ENCODE peak calls at places on chromosomes 2 and 18, in nine cellular contexts. C, Z, W, P, K, B, S, D and E are unnamed samples. For H3K4me1, H3K27me3 and H3K36me3, the result is how much of the 10 kb centered on the place peaks cover.

GRCh38 chr2:213316001-213316735 is 31.9 kb downstream of the SPAG16 start:
- DNase-seq in K (no peak), W (peak), Z (no peak), D (no peak), S (no peak), B (no peak), C (no peak), P (no peak), E (no peak)

GRCh38 chr2:158034198-158034831 is 67.4 kb upstream of the UPP2 start:
- DNase-seq in P (no peak), Z (no peak), B (no peak), K (peak), D (no peak), W (peak), C (no peak), S (peak), E (peak)

GRCh38 chr18:47265197-47265596 is 13.7 kb upstream of the SKOR2 start:
- DNase-seq in Z (no peak), P (no peak), W (peak), C (no peak), S (peak), K (no peak), B (no peak), D (no peak), E (no peak)

GRCh38 chr18:71194438-71194837 is 905.6 kb downstream of the SOCS6 start:
- DNase-seq in K (no peak), Z (no peak), P (no peak), B (no peak), C (no peak), W (no peak), D (no peak), S (no peak), E (no peak)

GRCh38 chr18:38301621-38302020 is 736.0 kb upstream of the CELF4 start:
- DNase-seq in P (no peak), B (no peak), K (no peak), D (no peak), W (no peak), C (no peak), Z (no peak), S (no peak), E (no peak)

GRCh38 chr2:131055169-131056065 is 37.8 kb downstream of the FAM168B start:
- DNase-seq in D (no peak), K (no peak), C (no peak), S (peak), P (peak), W (peak), B (no peak), Z (peak), E (no peak)

GRCh38 chr2:212901604-212902275 is 249.7 kb downstream of the IKZF2 start:
- DNase-seq in P (no peak), B (no peak), C (no peak), Z (no peak), D (no peak), K (no peak), W (no peak), S (no peak), E (no peak)

GRCh38 chr2:36489296-36489695 is 108.7 kb downstream of the FEZ2 start:
- DNase-seq in S (peak), P (no peak), D (no peak), K (peak), W (peak), B (no peak), C (no peak), Z (peak), E (no peak)

GRCh38 chr2:201118121-201118956 is 2.4 kb downstream of the CFLAR start:
- DNase-seq in Z (peak), W (peak), K (peak), P (peak), C (peak), S (peak), D (peak), B (peak), E (peak)

GRCh38 chr2:10830203-10830602 is 17.6 kb upstream of the PDIA6 start:
- DNase-seq in P (no peak), K (no peak), W (no peak), C (no peak), S (no peak), D (no peak), Z (no peak), B (peak), E (no peak)

GRCh38 chr2:195151711-195152110 is 505.3 kb upstream of the SLC39A10 start:
- DNase-seq in K (no peak), S (no peak), C (no peak), Z (no peak), P (no peak), B (no peak), W (no peak), D (no peak), E (no peak)

GRCh38 chr18:36814994-36815393 is 13.8 kb downstream of the TPGS2 start:
- DNase-seq in B (no peak), S (no peak), Z (no peak), D (no peak), C (no peak), K (no peak), P (no peak), W (no peak), E (peak)

GRCh38 chr2:118431188-118431562 is 342.9 kb downstream of the INSIG2 start:
- DNase-seq in K (no peak), D (no peak), S (no peak), C (no peak), W (no peak), P (no peak), Z (no peak), B (no peak), E (no peak)

GRCh38 chr2:12502759-12503158 is 214.0 kb upstream of the TRIB2 start:
- DNase-seq in Z (no peak), D (no peak), C (no peak), S (no peak), W (peak), K (no peak), B (no peak), P (no peak), E (no peak)

GRCh38 chr2:161113693-161114417 is 46.4 kb upstream of the TANK start:
- DNase-seq in D (no peak), C (no peak), K (no peak), S (no peak), W (no peak), B (no peak), Z (no peak), P (no peak), E (no peak)

GRCh38 chr18:46460754-46461153 is 196.3 kb downstream of the LOXHD1 start:
- DNase-seq in D (no peak), S (no peak), W (no peak), K (no peak), Z (no peak), C (no peak), P (no peak), B (peak), E (no peak)

GRCh38 chr2:45654250-45654649 is 2.8 kb downstream of the PRKCE start:
- DNase-seq in Z (no peak), P (no peak), W (no peak), C (no peak), D (no peak), B (no peak), S (no peak), K (no peak), E (no peak)

GRCh38 chr2:200733713-200734198 is 78.0 kb upstream of the BZW1 start:
- DNase-seq in W (no peak), P (no peak), D (no peak), S (no peak), C (no peak), Z (no peak), B (no peak), K (no peak), E (no peak)

GRCh38 chr2:2743164-2743571 is 412.1 kb upstream of the MYT1L start:
- DNase-seq in Z (peak), B (peak), C (peak), S (no peak), W (peak), K (peak), D (peak), P (no peak), E (no peak)

GRCh38 chr2:1518501-1518821 is 105.2 kb downstream of the TPO start:
- DNase-seq in C (no peak), S (no peak), P (no peak), K (no peak), B (no peak), W (no peak), D (no peak), Z (no peak), E (no peak)

GRCh38 chr18:13603304-13604019 is 122.9 kb downstream of the FAM210A start:
- DNase-seq in P (no peak), C (no peak), D (no peak), K (no peak), W (no peak), B (peak), S (no peak), Z (no peak), E (no peak)

GRCh38 chr2:213087040-213087439 is 64.4 kb downstream of the IKZF2 start:
- DNase-seq in Z (no peak), S (no peak), W (no peak), C (no peak), P (no peak), K (no peak), D (no peak), B (no peak), E (no peak)

GRCh38 chr2:10864888-10865551 is 46.7 kb upstream of the KCNF1 start:
- DNase-seq in K (no peak), W (no peak), Z (no peak), B (no peak), C (no peak), D (no peak), S (no peak), P (no peak), E (no peak)

GRCh38 chr2:40716879-40717278 is 265.0 kb upstream of the SLC8A1 start:
- DNase-seq in Z (peak), P (no peak), D (no peak), C (no peak), S (peak), K (peak), B (no peak), W (peak), E (no peak)

GRCh38 chr2:37623971-37624897 is 47.2 kb downstream of the CDC42EP3 start:
- DNase-seq in P (no peak), C (no peak), B (no peak), Z (peak), S (peak), W (peak), K (no peak), D (no peak), E (no peak)

GRCh38 chr2:206521612-206522011 is 78.3 kb downstream of the ADAM23 start:
- DNase-seq in D (no peak), B (no peak), K (no peak), P (no peak), Z (no peak), W (no peak), S (no peak), C (no peak), E (no peak)

GRCh38 chr18:60469396-60469795 is 96.8 kb upstream of the MC4R start:
- DNase-seq in W (no peak), P (no peak), S (no peak), K (no peak), C (no peak), D (no peak), B (no peak), Z (no peak), E (no peak)

GRCh38 chr2:205860847-205861246 is 178.5 kb downstream of the NRP2 start:
- DNase-seq in P (no peak), D (no peak), C (no peak), B (no peak), K (no peak), Z (peak), S (no peak), W (no peak), E (no peak)

GRCh38 chr2:226969412-226969811 is 133.6 kb downstream of the RHBDD1 start:
- DNase-seq in D (no peak), S (no peak), B (no peak), Z (no peak), K (no peak), P (no peak), W (peak), C (no peak), E (no peak)

GRCh38 chr2:33104726-33105125 is 158.0 kb downstream of the LTBP1 start:
- DNase-seq in C (no peak), P (no peak), S (peak), W (peak), Z (peak), D (no peak), K (no peak), B (no peak), E (no peak)

GRCh38 chr2:33107690-33108482 is 161.1 kb downstream of the LTBP1 start:
- DNase-seq in S (no peak), Z (no peak), W (peak), B (no peak), D (no peak), P (no peak), K (no peak), C (no peak), E (no peak)

GRCh38 chr2:33104052-33104623 is 157.4 kb downstream of the LTBP1 start:
- DNase-seq in W (peak), C (no peak), S (peak), D (no peak), P (no peak), K (no peak), Z (no peak), B (no peak), E (no peak)

GRCh38 chr2:33108483-33109443 is 162.0 kb downstream of the LTBP1 start:
- DNase-seq in B (no peak), P (no peak), K (no peak), W (peak), C (no peak), Z (no peak), S (peak), D (no peak), E (peak)

GRCh38 chr2:33106115-33106514 is 159.4 kb downstream of the LTBP1 start:
- DNase-seq in K (no peak), W (no peak), S (no peak), C (no peak), D (no peak), Z (no peak), P (no peak), B (no peak), E (no peak)
- H3K4me1 ChIP-seq in K (under half), W (under half), S (under half), C (under half), D (half or more), Z (under half), P (under half), B (under half), E (under half)

GRCh38 chr2:120347387-120348010 is 1.6 kb downstream of the INHBB start:
- DNase-seq in P (no peak), C (no peak), D (no peak), Z (peak), K (peak), S (no peak), W (peak), B (no peak), E (no peak)

GRCh38 chr2:120344991-120345975 is 653 bp upstream of the INHBB start:
- DNase-seq in S (peak), C (no peak), Z (peak), K (peak), D (no peak), W (no peak), P (no peak), B (peak), E (no peak)

GRCh38 chr2:120348134-120349103 is 2.5 kb downstream of the INHBB start:
- DNase-seq in S (no peak), B (no peak), W (peak), K (peak), P (no peak), C (no peak), Z (peak), D (no peak), E (no peak)

GRCh38 chr2:120346034-120346666 is at the start of gene INHBB:
- DNase-seq in W (no peak), C (no peak), S (no peak), B (peak), D (no peak), K (peak), Z (peak), P (no peak), E (no peak)

GRCh38 chr2:120346667-120347358 is 877 bp downstream of the INHBB start:
- DNase-seq in C (no peak), P (no peak), S (no peak), B (peak), K (peak), W (peak), Z (peak), D (no peak), E (no peak)
- H3K27me3 ChIP-seq in C (under half), P (half or more), S (under half), B (half or more), K (half or more), W (half or more), Z (under half), D (half or more), E (half or more)

DNA sequence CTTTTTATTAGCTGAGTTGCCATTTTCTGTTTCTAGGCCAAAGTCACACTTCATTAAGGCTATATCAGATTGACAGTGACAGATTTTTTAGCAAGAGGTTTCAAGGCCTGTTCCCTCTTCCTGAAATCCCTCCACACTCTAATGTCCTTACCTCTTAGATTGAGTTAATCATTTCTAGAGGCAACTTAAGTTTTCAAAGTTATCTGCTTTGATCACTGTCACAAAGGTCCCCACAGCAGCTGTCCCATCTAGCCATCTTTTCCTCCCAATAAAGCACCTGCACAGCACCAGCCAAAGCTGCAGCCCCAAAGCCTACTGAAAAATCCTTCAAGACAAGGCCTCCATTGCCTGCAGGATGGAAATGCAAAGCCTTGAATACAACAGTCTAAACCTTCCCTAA is 13.4 kb downstream of the AMMECR1L start:
- DNase-seq in W (no peak), P (no peak), D (no peak), S (no peak), Z (no peak), B (no peak), K (no peak), C (no peak), E (no peak)
- H3K36me3 ChIP-seq in W (under half), P (half or more), D (half or more), S (half or more), Z (half or more), B (half or more), K (under half), C (under half), E (under half)

DNA sequence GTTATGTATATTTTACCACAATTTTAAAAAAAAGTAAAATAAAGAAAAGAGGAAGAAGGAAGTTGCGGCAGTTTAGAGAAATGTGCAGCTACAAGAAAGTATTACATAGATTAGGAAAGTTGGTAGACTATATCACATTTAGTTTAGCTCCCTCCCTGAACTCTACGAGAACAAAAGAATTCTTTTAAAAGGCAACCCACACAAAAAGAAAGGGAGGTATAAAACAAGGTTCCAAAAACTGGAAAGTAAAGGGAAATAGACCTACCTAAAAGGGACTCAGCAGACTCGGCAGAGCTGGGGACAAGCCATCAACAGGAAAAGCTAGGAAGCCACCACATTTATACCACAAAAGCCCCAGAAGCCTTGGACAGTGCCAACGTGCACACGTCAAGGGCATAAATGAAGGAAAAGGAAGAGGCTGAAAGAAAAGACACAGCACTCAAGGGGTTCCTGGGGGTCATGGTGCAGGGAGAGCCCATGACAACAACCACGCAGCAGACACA is 9.1 kb downstream of the TMEM127 start:
- DNase-seq in S (no peak), B (no peak), Z (no peak), P (no peak), C (no peak), W (no peak), D (no peak), K (no peak), E (no peak)
- H3K4me1 ChIP-seq in S (under half), B (half or more), Z (under half), P (half or more), C (under half), W (under half), D (half or more), K (under half), E (under half)

DNA sequence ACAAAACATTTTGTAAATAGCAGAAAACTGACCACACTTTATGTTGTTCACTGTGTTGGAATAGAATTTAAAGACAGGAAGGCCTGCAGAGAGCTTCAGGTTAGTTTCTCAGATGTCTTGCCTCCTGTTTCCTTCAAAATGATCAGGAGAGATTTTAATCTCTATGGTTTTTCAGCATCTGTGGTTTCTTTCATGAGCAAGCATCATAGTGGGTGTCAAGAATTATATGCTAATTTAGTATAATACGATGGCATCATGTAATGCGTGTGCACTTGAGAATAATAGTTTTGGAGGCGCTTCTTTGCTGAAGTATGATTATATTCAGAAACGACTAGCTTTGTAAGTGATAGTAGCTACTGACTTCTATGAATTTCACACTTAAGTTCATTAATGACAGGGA is 149.9 kb downstream of the PLCL1 start:
- DNase-seq in Z (no peak), K (no peak), D (no peak), P (no peak), C (no peak), S (no peak), B (no peak), W (no peak), E (no peak)
- H3K27me3 ChIP-seq in Z (under half), K (under half), D (under half), P (under half), C (under half), S (under half), B (under half), W (under half), E (under half)

GRCh38 chr2:15633971-15634346 is 42.3 kb downstream of the DDX1 start:
- DNase-seq in K (no peak), W (no peak), B (no peak), S (no peak), C (no peak), D (no peak), P (no peak), Z (no peak), E (no peak)
- H3K36me3 ChIP-seq in K (under half), W (under half), B (half or more), S (half or more), C (under half), D (half or more), P (half or more), Z (half or more), E (half or more)